ENCODE peak calls at places on chromosomes 1 and 21, in seven cellular contexts. One of them, this sample, is unnamed.

GRCh38 chr21:44989943-44990780 is 50.3 kb downstream of the SLX9 start:
- DNase-seq in neural progenitor cell: no peak
- DNase-seq in cardiac muscle cell: peak
- DNase-seq in cardiac fibroblast: no peak
- DNase-seq in astrocyte of the spinal cord: no peak
- DNase-seq in endothelial cell of umbilical vein: no peak
- DNase-seq in fibroblast of pulmonary artery: no peak
- DNase-seq in this sample: no peak

GRCh38 chr1:54581621-54582035 is 33.6 kb downstream of the ACOT11 start:
- DNase-seq in astrocyte of the spinal cord: peak
- DNase-seq in fibroblast of pulmonary artery: peak
- DNase-seq in endothelial cell of umbilical vein: peak
- DNase-seq in neural progenitor cell: no peak
- DNase-seq in cardiac fibroblast: peak
- DNase-seq in cardiac muscle cell: peak
- DNase-seq in this sample: peak

GRCh38 chr1:8956461-8957349 is 11.0 kb downstream of the CA6 start:
- DNase-seq in astrocyte of the spinal cord: no peak
- DNase-seq in cardiac muscle cell: no peak
- DNase-seq in neural progenitor cell: no peak
- DNase-seq in cardiac fibroblast: no peak
- DNase-seq in endothelial cell of umbilical vein: no peak
- DNase-seq in fibroblast of pulmonary artery: no peak
- DNase-seq in this sample: no peak

GRCh38 chr1:43935711-43936427 is 2.3 kb downstream of the ARTN start:
- DNase-seq in astrocyte of the spinal cord: no peak
- DNase-seq in fibroblast of pulmonary artery: no peak
- DNase-seq in cardiac fibroblast: no peak
- DNase-seq in neural progenitor cell: no peak
- DNase-seq in cardiac muscle cell: peak
- DNase-seq in endothelial cell of umbilical vein: no peak
- DNase-seq in this sample: no peak

GRCh38 chr21:22490044-22490443 is 1491.8 kb downstream of the NCAM2 start:
- DNase-seq in cardiac fibroblast: no peak
- DNase-seq in fibroblast of pulmonary artery: no peak
- DNase-seq in cardiac muscle cell: no peak
- DNase-seq in endothelial cell of umbilical vein: no peak
- DNase-seq in astrocyte of the spinal cord: no peak
- DNase-seq in neural progenitor cell: no peak
- DNase-seq in this sample: no peak

GRCh38 chr1:88216441-88216840 is 467.6 kb upstream of the PKN2 start:
- DNase-seq in astrocyte of the spinal cord: no peak
- DNase-seq in neural progenitor cell: no peak
- DNase-seq in fibroblast of pulmonary artery: no peak
- DNase-seq in endothelial cell of umbilical vein: no peak
- DNase-seq in cardiac muscle cell: no peak
- DNase-seq in cardiac fibroblast: no peak
- DNase-seq in this sample: no peak

GRCh38 chr1:66182551-66183178 is 351.3 kb upstream of the SGIP1 start:
- DNase-seq in neural progenitor cell: peak
- DNase-seq in cardiac muscle cell: no peak
- DNase-seq in endothelial cell of umbilical vein: no peak
- DNase-seq in cardiac fibroblast: peak
- DNase-seq in astrocyte of the spinal cord: peak
- DNase-seq in fibroblast of pulmonary artery: peak
- DNase-seq in this sample: peak

GRCh38 chr1:180114546-180114945 is 40.1 kb upstream of the QSOX1 start:
- DNase-seq in cardiac muscle cell: no peak
- DNase-seq in fibroblast of pulmonary artery: no peak
- DNase-seq in endothelial cell of umbilical vein: no peak
- DNase-seq in cardiac fibroblast: no peak
- DNase-seq in neural progenitor cell: no peak
- DNase-seq in astrocyte of the spinal cord: no peak
- DNase-seq in this sample: no peak

GRCh38 chr21:21715286-21715969 is 717.2 kb downstream of the NCAM2 start:
- DNase-seq in fibroblast of pulmonary artery: peak
- DNase-seq in astrocyte of the spinal cord: peak
- DNase-seq in endothelial cell of umbilical vein: no peak
- DNase-seq in cardiac muscle cell: no peak
- DNase-seq in neural progenitor cell: no peak
- DNase-seq in cardiac fibroblast: peak
- DNase-seq in this sample: peak

GRCh38 chr1:170993717-170994116 is 58.4 kb downstream of the MROH9 start:
- DNase-seq in endothelial cell of umbilical vein: no peak
- DNase-seq in neural progenitor cell: no peak
- DNase-seq in fibroblast of pulmonary artery: no peak
- DNase-seq in astrocyte of the spinal cord: no peak
- DNase-seq in cardiac muscle cell: no peak
- DNase-seq in cardiac fibroblast: no peak
- DNase-seq in this sample: no peak
- TF ChIP-seq CTCF in endothelial cell of umbilical vein: no peak
- TF ChIP-seq CTCF in neural progenitor cell: no peak
- TF ChIP-seq CTCF in fibroblast of pulmonary artery: no peak
- TF ChIP-seq CTCF in astrocyte of the spinal cord: no peak
- TF ChIP-seq CTCF in cardiac muscle cell: no peak
- TF ChIP-seq CTCF in cardiac fibroblast: no peak
- TF ChIP-seq CTCF in this sample: no peak

GRCh38 chr1:156419863-156420208 is 50.8 kb downstream of the RHBG start:
- DNase-seq in endothelial cell of umbilical vein: no peak
- DNase-seq in cardiac muscle cell: no peak
- DNase-seq in neural progenitor cell: peak
- DNase-seq in fibroblast of pulmonary artery: no peak
- DNase-seq in cardiac fibroblast: no peak
- DNase-seq in astrocyte of the spinal cord: no peak
- DNase-seq in this sample: no peak
- H3K4me3 ChIP-seq in endothelial cell of umbilical vein: no peak
- H3K4me3 ChIP-seq in cardiac muscle cell: no peak
- H3K4me3 ChIP-seq in neural progenitor cell: peak
- H3K4me3 ChIP-seq in fibroblast of pulmonary artery: no peak
- H3K4me3 ChIP-seq in cardiac fibroblast: no peak
- H3K4me3 ChIP-seq in astrocyte of the spinal cord: no peak
- H3K4me3 ChIP-seq in this sample: no peak

DNA sequence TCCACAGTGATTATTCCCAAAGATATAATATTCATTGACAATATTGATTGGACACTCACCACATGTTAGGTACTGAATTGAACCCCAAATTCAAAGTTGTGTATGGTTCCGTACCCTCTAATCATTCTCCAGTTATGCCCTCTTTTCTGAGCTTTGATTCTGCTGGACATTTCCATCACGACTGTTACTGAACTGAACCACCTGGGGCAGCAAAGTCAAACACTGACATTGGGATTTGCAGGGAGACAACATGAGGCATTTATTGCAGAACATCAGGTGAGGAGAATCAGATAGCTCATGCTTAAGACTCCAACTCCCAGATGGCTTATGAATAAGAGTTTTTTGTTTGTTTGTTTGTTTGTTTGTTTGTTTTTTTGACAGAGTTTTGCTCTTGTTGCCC is 420.9 kb downstream of the DISC1 start:
- DNase-seq in neural progenitor cell: no peak
- DNase-seq in cardiac fibroblast: no peak
- DNase-seq in fibroblast of pulmonary artery: no peak
- DNase-seq in astrocyte of the spinal cord: no peak
- DNase-seq in endothelial cell of umbilical vein: no peak
- DNase-seq in cardiac muscle cell: no peak
- DNase-seq in this sample: no peak
- TF ChIP-seq CTCF in neural progenitor cell: peak
- TF ChIP-seq CTCF in cardiac fibroblast: peak
- TF ChIP-seq CTCF in fibroblast of pulmonary artery: peak
- TF ChIP-seq CTCF in astrocyte of the spinal cord: no peak
- TF ChIP-seq CTCF in endothelial cell of umbilical vein: no peak
- TF ChIP-seq CTCF in cardiac muscle cell: peak
- TF ChIP-seq CTCF in this sample: peak

GRCh38 chr1:215636258-215636965 is 69.3 kb downstream of the KCTD3 start:
- DNase-seq in astrocyte of the spinal cord: no peak
- DNase-seq in endothelial cell of umbilical vein: no peak
- DNase-seq in fibroblast of pulmonary artery: peak
- DNase-seq in cardiac fibroblast: peak
- DNase-seq in cardiac muscle cell: no peak
- DNase-seq in neural progenitor cell: no peak
- DNase-seq in this sample: peak
- H3K4me3 ChIP-seq in astrocyte of the spinal cord: no peak
- H3K4me3 ChIP-seq in endothelial cell of umbilical vein: no peak
- H3K4me3 ChIP-seq in fibroblast of pulmonary artery: no peak
- H3K4me3 ChIP-seq in cardiac fibroblast: no peak
- H3K4me3 ChIP-seq in cardiac muscle cell: no peak
- H3K4me3 ChIP-seq in neural progenitor cell: no peak
- H3K4me3 ChIP-seq in this sample: no peak

GRCh38 chr1:160768295-160768657 is 27.7 kb upstream of the LY9 start:
- DNase-seq in cardiac fibroblast: peak
- DNase-seq in fibroblast of pulmonary artery: peak
- DNase-seq in endothelial cell of umbilical vein: no peak
- DNase-seq in neural progenitor cell: peak
- DNase-seq in cardiac muscle cell: peak
- DNase-seq in astrocyte of the spinal cord: no peak
- DNase-seq in this sample: no peak
- TF ChIP-seq CTCF in cardiac fibroblast: peak
- TF ChIP-seq CTCF in fibroblast of pulmonary artery: peak
- TF ChIP-seq CTCF in endothelial cell of umbilical vein: peak
- TF ChIP-seq CTCF in neural progenitor cell: peak
- TF ChIP-seq CTCF in cardiac muscle cell: peak
- TF ChIP-seq CTCF in astrocyte of the spinal cord: no peak
- TF ChIP-seq CTCF in this sample: peak

DNA sequence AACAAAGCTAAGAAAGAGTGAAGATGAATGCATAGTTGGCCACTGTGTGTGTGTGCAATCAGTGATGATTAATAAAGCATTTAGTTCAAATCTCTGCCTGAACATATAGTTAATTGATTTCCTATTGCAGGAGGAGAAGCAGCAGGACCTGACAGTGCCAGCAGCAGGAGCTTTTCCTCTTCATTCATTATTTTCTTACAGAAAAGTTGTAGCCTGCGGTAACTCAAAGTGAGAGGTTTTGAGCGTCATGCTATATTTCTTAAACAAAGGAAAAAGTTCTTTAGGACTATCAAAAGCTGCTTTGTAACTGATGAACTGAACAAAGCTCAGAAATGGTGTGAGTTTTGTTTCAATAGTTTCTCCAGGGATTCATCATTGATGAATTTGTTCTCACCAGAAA is 379.9 kb downstream of the PTBP2 start:
- DNase-seq in fibroblast of pulmonary artery: no peak
- DNase-seq in endothelial cell of umbilical vein: no peak
- DNase-seq in cardiac muscle cell: no peak
- DNase-seq in neural progenitor cell: no peak
- DNase-seq in astrocyte of the spinal cord: no peak
- DNase-seq in cardiac fibroblast: no peak
- DNase-seq in this sample: no peak
- H3K4me3 ChIP-seq in fibroblast of pulmonary artery: no peak
- H3K4me3 ChIP-seq in endothelial cell of umbilical vein: no peak
- H3K4me3 ChIP-seq in cardiac muscle cell: no peak
- H3K4me3 ChIP-seq in neural progenitor cell: no peak
- H3K4me3 ChIP-seq in astrocyte of the spinal cord: no peak
- H3K4me3 ChIP-seq in cardiac fibroblast: no peak
- H3K4me3 ChIP-seq in this sample: no peak

GRCh38 chr1:28893403-28894102 is 20.8 kb upstream of the EPB41 start:
- DNase-seq in fibroblast of pulmonary artery: peak
- DNase-seq in astrocyte of the spinal cord: no peak
- DNase-seq in cardiac muscle cell: no peak
- DNase-seq in cardiac fibroblast: peak
- DNase-seq in neural progenitor cell: peak
- DNase-seq in endothelial cell of umbilical vein: no peak
- DNase-seq in this sample: peak
- TF ChIP-seq CTCF in fibroblast of pulmonary artery: peak
- TF ChIP-seq CTCF in astrocyte of the spinal cord: peak
- TF ChIP-seq CTCF in cardiac muscle cell: peak
- TF ChIP-seq CTCF in cardiac fibroblast: peak
- TF ChIP-seq CTCF in neural progenitor cell: peak
- TF ChIP-seq CTCF in endothelial cell of umbilical vein: no peak
- TF ChIP-seq CTCF in this sample: peak

GRCh38 chr1:39199593-39199992 is 4.9 kb upstream of the MACF1 start:
- DNase-seq in endothelial cell of umbilical vein: no peak
- DNase-seq in fibroblast of pulmonary artery: no peak
- DNase-seq in neural progenitor cell: no peak
- DNase-seq in cardiac fibroblast: no peak
- DNase-seq in astrocyte of the spinal cord: no peak
- DNase-seq in cardiac muscle cell: no peak
- DNase-seq in this sample: no peak

GRCh38 chr1:39194398-39195051 is 10.0 kb upstream of the MACF1 start:
- DNase-seq in cardiac fibroblast: no peak
- DNase-seq in neural progenitor cell: no peak
- DNase-seq in endothelial cell of umbilical vein: peak
- DNase-seq in fibroblast of pulmonary artery: no peak
- DNase-seq in cardiac muscle cell: no peak
- DNase-seq in astrocyte of the spinal cord: no peak
- DNase-seq in this sample: no peak

GRCh38 chr1:39196244-39197215 is 8.0 kb upstream of the MACF1 start:
- DNase-seq in fibroblast of pulmonary artery: peak
- DNase-seq in cardiac fibroblast: peak
- DNase-seq in astrocyte of the spinal cord: peak
- DNase-seq in endothelial cell of umbilical vein: peak
- DNase-seq in cardiac muscle cell: no peak
- DNase-seq in neural progenitor cell: no peak
- DNase-seq in this sample: peak

GRCh38 chr1:39190096-39190495 is 14.4 kb upstream of the MACF1 start:
- DNase-seq in cardiac muscle cell: no peak
- DNase-seq in cardiac fibroblast: no peak
- DNase-seq in neural progenitor cell: no peak
- DNase-seq in endothelial cell of umbilical vein: no peak
- DNase-seq in astrocyte of the spinal cord: no peak
- DNase-seq in fibroblast of pulmonary artery: no peak
- DNase-seq in this sample: no peak

DNA sequence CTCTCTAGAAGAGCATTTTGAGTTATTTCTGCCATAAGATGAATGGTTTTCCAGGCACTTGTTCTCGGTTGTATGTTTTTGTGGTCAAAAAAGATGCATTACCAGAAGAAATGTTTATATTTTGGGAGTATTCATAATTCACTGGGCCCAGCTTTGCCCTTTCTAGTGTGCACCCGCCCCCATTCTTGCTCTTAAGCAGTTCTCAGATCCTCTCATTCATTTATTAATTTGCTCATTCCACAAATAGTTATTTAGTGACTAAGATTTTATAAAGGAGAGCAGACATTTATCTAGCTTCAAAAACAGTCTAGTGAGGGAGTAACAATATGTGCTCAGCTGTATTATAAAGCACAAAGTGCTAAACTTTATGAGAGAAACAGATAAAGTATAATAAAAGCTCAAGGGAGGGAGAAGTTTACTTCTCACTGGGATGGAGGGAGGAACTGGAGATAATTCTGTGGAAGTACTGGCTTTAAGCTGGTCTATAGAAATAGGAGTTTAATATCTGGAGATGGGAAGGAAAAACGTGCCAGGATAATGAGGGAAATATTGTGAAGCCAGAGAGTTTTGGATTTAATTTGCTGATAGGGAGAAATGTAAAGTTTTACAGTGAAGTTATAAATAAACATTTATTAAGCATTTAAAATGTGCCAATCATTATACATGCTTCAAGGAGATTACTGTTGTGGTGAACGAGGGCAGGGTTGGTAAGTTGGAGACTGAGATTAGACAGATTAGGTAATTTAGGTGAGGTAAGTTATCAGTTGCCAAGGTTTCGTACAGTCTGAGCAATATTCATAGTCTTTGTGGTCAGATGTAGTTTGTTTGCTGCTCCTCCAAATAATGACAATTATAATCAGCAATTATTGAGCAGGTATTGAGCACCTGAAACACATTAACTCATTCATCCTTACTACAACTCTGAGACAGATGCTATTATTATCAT is 9.1 kb upstream of the MACF1 start:
- DNase-seq in cardiac fibroblast: peak
- DNase-seq in neural progenitor cell: no peak
- DNase-seq in cardiac muscle cell: no peak
- DNase-seq in endothelial cell of umbilical vein: no peak
- DNase-seq in fibroblast of pulmonary artery: no peak
- DNase-seq in astrocyte of the spinal cord: peak
- DNase-seq in this sample: peak
- H3K4me3 ChIP-seq in cardiac fibroblast: no peak
- H3K4me3 ChIP-seq in neural progenitor cell: no peak
- H3K4me3 ChIP-seq in cardiac muscle cell: no peak
- H3K4me3 ChIP-seq in endothelial cell of umbilical vein: no peak
- H3K4me3 ChIP-seq in fibroblast of pulmonary artery: no peak
- H3K4me3 ChIP-seq in astrocyte of the spinal cord: no peak
- H3K4me3 ChIP-seq in this sample: no peak